ENCODE peak calls at places on chromosome 7, in seven cellular contexts. J is left ventricle myocardium inferior, C is astrocyte, U is thoracic aorta, I is heart left ventricle, F is gastrocnemius medialis, Z is upper lobe of left lung. K is an unnamed sample. For H3K4me1, the result is how much of the 10 kb centered on the place peaks cover.

GRCh38 chr7:120028636-120029035 is 244.3 kb upstream of the KCND2 start:
- DNase-seq in C (peak), F (no peak), U (no peak), J (no peak), Z (no peak), I (no peak), K (no peak)

GRCh38 chr7:45184326-45185027 is 26.9 kb downstream of the RAMP3 start:
- DNase-seq in Z (peak), I (peak), U (no peak), C (no peak), J (no peak), F (no peak), K (no peak)

GRCh38 chr7:107946451-107946850 is 55.5 kb downstream of the DLD start:
- DNase-seq in I (no peak), C (peak), F (no peak), Z (no peak), J (no peak), U (no peak), K (no peak)

GRCh38 chr7:29556405-29557195 is 7.0 kb upstream of the PRR15 start:
- DNase-seq in F (no peak), U (no peak), J (no peak), I (no peak), Z (no peak), C (no peak), K (no peak)

GRCh38 chr7:28732037-28732869 is 225.9 kb downstream of the TRIL start:
- DNase-seq in I (peak), J (no peak), U (no peak), C (peak), F (no peak), Z (no peak), K (peak)

GRCh38 chr7:150405584-150406310 is 26.6 kb downstream of the ZNF775 start:
- DNase-seq in C (peak), J (no peak), Z (peak), F (no peak), U (no peak), I (peak), K (no peak)

GRCh38 chr7:7693881-7694280 is 24.5 kb downstream of the RPA3 start:
- DNase-seq in U (no peak), Z (no peak), I (no peak), F (no peak), C (peak), J (no peak), K (no peak)

GRCh38 chr7:116354546-116355422 is 144.4 kb downstream of the TES start:
- DNase-seq in I (peak), Z (peak), C (peak), U (peak), J (peak), F (no peak), K (peak)

GRCh38 chr7:143447500-143447899 is 4.2 kb downstream of the TAS2R60 start:
- DNase-seq in Z (no peak), F (no peak), C (no peak), J (no peak), I (no peak), U (no peak), K (no peak)

GRCh38 chr7:151628846-151629604 is 109.3 kb upstream of the RHEB start:
- DNase-seq in Z (peak), F (no peak), I (no peak), J (no peak), U (no peak), C (no peak), K (no peak)

GRCh38 chr7:23490357-23491131 is 20.3 kb upstream of the IGF2BP3 start:
- DNase-seq in J (peak), Z (peak), F (peak), I (peak), U (no peak), C (peak), K (peak)

GRCh38 chr7:157774495-157774894 is 437.7 kb downstream of the DNAJB6 start:
- DNase-seq in F (no peak), C (no peak), Z (no peak), U (no peak), I (no peak), J (no peak), K (no peak)

GRCh38 chr7:801940-802364 is 30.3 kb upstream of the SUN1 start:
- DNase-seq in Z (peak), U (no peak), C (no peak), I (no peak), J (peak), F (peak), K (peak)

GRCh38 chr7:150986099-150986512 is 4.7 kb upstream of the NOS3 start:
- DNase-seq in C (no peak), I (peak), J (peak), F (no peak), U (no peak), Z (no peak), K (peak)

GRCh38 chr7:46174192-46174572 is 253.1 kb upstream of the IGFBP3 start:
- DNase-seq in C (no peak), J (no peak), F (no peak), I (no peak), Z (no peak), U (no peak), K (no peak)

GRCh38 chr7:48943279-48943990 is 19.1 kb downstream of the CDC14C start:
- DNase-seq in J (no peak), F (no peak), I (no peak), U (no peak), Z (no peak), C (no peak), K (no peak)

GRCh38 chr7:98460902-98461301 is 60.0 kb upstream of the BAIAP2L1 start:
- DNase-seq in Z (no peak), C (no peak), I (no peak), F (no peak), J (no peak), U (no peak), K (no peak)

DNA sequence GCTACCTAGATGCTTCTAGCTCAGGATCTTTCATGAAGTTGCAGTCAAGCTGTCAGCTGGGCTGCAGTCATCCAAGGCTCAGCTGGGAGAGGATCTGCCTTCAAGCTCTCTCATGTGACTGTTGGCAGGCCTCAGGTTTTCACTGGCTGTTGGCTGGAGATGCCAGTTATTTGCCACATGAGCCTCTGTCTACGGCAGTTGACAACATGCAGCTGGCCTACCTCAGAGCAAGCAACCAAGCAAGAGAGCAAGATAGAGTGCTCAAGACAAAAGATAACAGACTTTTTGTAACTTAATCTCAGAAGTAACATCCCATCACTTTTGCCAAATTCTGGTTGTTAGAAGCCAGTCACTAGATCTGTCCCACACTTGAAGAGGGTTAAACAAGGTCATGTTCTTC is 125.8 kb downstream of the TPST1 start:
- DNase-seq in Z (no peak), J (peak), I (peak), F (peak), U (no peak), C (peak), K (peak)
- H3K27ac ChIP-seq in Z (no peak), J (peak), I (no peak), F (no peak), U (no peak), C (no peak), K (no peak)

GRCh38 chr7:105019269-105019668 is 5.3 kb downstream of the KMT2E start:
- DNase-seq in U (no peak), J (no peak), I (no peak), F (no peak), Z (no peak), C (no peak), K (no peak)

GRCh38 chr7:105022458-105022857 is 8.5 kb downstream of the KMT2E start:
- DNase-seq in Z (no peak), I (no peak), F (no peak), U (no peak), J (no peak), C (no peak), K (no peak)

GRCh38 chr7:105024734-105025133 is 10.7 kb downstream of the KMT2E start:
- DNase-seq in J (no peak), F (no peak), C (peak), U (no peak), I (no peak), Z (no peak), K (no peak)

GRCh38 chr7:105017263-105018051 is 3.5 kb downstream of the KMT2E start:
- DNase-seq in J (no peak), I (no peak), F (no peak), Z (no peak), C (no peak), U (no peak), K (no peak)

DNA sequence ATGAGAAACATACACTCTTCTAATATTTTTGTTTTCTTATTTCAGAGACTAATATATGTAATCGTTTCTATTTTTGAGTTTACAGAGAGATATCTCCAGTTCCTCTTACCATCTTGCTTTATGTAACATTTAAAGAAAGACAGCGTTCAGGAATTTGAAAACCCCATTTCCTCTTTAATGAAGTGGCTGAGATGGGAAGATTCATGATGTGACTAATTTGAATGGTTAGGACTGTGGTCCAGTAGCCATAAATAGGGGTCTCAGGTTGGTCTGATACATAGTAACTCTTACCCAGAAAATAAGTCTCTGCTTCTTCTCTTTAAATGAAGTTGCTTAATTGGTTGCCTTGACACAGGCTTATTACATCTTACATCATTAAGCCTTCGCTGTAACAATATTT is 6.9 kb downstream of the KMT2E start:
- DNase-seq in I (no peak), J (no peak), U (no peak), Z (no peak), F (no peak), C (no peak), K (no peak)
- H3K4me1 ChIP-seq in I (half or more), J (half or more), U (half or more), Z (half or more), F (half or more), C (under half), K (half or more)

GRCh38 chr7:121544199-121544598 is 148.1 kb upstream of the FAM3C start:
- DNase-seq in F (no peak), J (no peak), U (no peak), I (no peak), Z (no peak), C (no peak), K (no peak)
- TF ChIP-seq CTCF in F (no peak), J (no peak), U (no peak), I (no peak), Z (no peak), C (peak), K (no peak)

GRCh38 chr7:56009695-56010094 is 41.5 kb downstream of the PSPH start:
- DNase-seq in Z (no peak), U (no peak), F (peak), I (peak), J (no peak), C (peak), K (peak)

GRCh38 chr7:56007891-56008290 is 43.4 kb downstream of the PSPH start:
- DNase-seq in Z (no peak), C (no peak), I (no peak), F (no peak), U (no peak), J (no peak), K (no peak)

GRCh38 chr7:56003749-56004148 is 39.4 kb downstream of the NIPSNAP2 start:
- DNase-seq in J (no peak), U (no peak), I (no peak), C (no peak), Z (no peak), F (no peak), K (no peak)

DNA sequence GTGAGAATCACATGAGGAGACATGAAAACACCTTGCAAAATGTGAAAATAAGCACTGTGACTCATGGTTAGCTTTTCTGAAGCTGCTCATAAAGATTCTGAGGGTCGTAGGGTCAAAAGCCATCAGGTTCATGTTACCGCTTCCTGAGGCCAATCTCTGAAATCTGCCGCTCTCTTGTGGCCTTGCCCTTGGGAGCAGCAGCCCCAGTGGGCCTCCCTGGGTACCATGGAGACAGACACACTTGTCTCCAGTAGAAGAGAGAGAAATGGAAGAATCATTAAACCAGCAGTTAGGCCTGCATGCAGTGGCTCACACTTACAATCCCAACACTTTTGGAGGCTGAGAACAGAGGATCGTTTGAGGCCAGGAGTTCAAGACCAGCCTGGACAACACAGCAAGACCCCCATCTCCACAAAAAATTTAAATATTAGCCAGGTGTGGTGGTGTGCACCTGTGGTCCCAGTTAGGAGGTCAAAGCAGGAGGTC is 42.8 kb downstream of the NIPSNAP2 start:
- DNase-seq in C (no peak), Z (no peak), F (no peak), I (no peak), U (no peak), J (no peak), K (no peak)
- H3K27ac ChIP-seq in C (no peak), Z (no peak), F (no peak), I (no peak), U (no peak), J (no peak), K (no peak)

GRCh38 chr7:5678295-5679046 is 103.0 kb downstream of the RNF216 start:
- DNase-seq in Z (no peak), U (no peak), I (no peak), F (no peak), J (no peak), C (no peak), K (no peak)

GRCh38 chr7:5679047-5679740 is 102.3 kb downstream of the RNF216 start:
- DNase-seq in Z (no peak), F (no peak), I (no peak), C (no peak), U (no peak), J (no peak), K (no peak)

GRCh38 chr7:5679741-5680473 is 101.6 kb downstream of the RNF216 start:
- DNase-seq in C (no peak), F (peak), J (peak), I (peak), U (no peak), Z (peak), K (peak)

GRCh38 chr7:5681423-5681822 is 100.0 kb downstream of the RNF216 start:
- DNase-seq in I (no peak), Z (no peak), J (no peak), F (no peak), C (no peak), U (no peak), K (no peak)

DNA sequence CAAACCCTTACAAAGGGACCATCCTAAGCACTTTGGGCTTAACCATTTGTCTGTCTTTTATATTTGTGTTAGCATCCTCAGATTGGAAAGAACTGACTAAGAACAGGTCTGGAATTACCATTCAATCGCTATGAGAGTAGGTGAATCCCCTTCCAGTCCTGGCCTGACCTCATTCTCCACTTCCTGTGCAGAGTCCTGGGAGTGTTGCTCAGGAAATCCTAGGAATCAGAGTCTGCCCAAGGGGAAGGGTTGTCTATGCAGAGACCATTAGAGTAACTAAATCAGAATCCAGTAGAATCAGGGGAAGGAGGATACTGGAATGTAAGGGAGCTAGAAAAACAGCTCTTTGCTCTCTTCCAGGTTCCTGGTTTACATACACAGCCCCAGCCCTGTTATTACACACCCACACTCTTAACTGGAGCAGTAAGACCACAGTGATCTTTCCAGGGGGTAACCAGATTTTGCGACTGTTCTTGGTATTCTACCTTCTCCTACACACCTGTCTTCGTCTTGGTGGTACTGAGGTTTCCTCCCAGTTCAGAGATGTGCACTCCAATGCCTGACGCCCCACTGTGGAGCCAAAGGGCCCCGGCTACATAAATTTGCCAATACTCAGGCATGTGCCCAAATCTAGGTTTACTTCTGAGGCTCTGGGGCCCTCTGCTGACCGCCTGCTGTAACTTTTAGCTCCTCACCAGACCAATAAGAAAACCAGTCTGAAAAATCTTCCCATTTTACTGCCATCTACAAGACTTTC is 103.7 kb downstream of the RNF216 start:
- DNase-seq in F (peak), U (no peak), C (peak), Z (peak), J (peak), I (peak), K (peak)
- H3K4me1 ChIP-seq in F (under half), U (half or more), C (under half), Z (under half), J (half or more), I (half or more), K (half or more)

K was measured in heart right ventricle.